ENCODE peak calls at places on chromosomes 7 and 10, in six cellular contexts. O is body of pancreas, L is Peyer's patch, C is lower lobe of right lung, Q is IMR-90, V is GM23338. I is an unnamed sample. For H3K36me3, the result is how much of the 10 kb centered on the place peaks cover.

GRCh38 chr10:43122096-43122495 is 16.1 kb upstream of the CSGALNACT2 start:
- DNase-seq in O (peak), L (peak), C (no peak), Q (no peak), V (no peak), I (no peak)

GRCh38 chr10:127402596-127403409 is 146.3 kb upstream of the NPS start:
- DNase-seq in O (no peak), L (no peak), C (no peak), Q (peak), V (no peak), I (peak)

GRCh38 chr7:151087247-151088018 is 1.2 kb downstream of the AGAP3 start:
- DNase-seq in O (peak), L (peak), C (peak), Q (peak), V (no peak), I (peak)

GRCh38 chr7:143299840-143300239 is 11.7 kb downstream of the CASP2 start:
- DNase-seq in O (peak), L (peak), C (no peak), Q (no peak), V (peak), I (peak)

GRCh38 chr10:121284952-121285351 is 313.3 kb downstream of the FGFR2 start:
- DNase-seq in O (peak), L (no peak), C (no peak), Q (no peak), V (no peak), I (peak)

GRCh38 chr7:151725844-151726770 is 150.8 kb downstream of the PRKAG2 start:
- DNase-seq in O (no peak), L (no peak), C (no peak), Q (peak), V (no peak), I (no peak)

GRCh38 chr7:131604841-131605279 is 48.4 kb upstream of the PODXL start:
- DNase-seq in O (no peak), L (no peak), C (no peak), Q (peak), V (peak), I (no peak)

GRCh38 chr10:61763778-61764177 is 101.0 kb downstream of the CABCOCO1 start:
- DNase-seq in O (no peak), L (no peak), C (no peak), Q (no peak), V (no peak), I (peak)

GRCh38 chr10:96390460-96390864 is 31.7 kb upstream of the OPALIN start:
- DNase-seq in O (peak), L (no peak), C (no peak), Q (no peak), V (no peak), I (peak)

GRCh38 chr10:4270116-4270515 is 485.1 kb upstream of the KLF6 start:
- DNase-seq in O (no peak), L (no peak), C (no peak), Q (peak), V (no peak), I (no peak)

GRCh38 chr10:77884181-77884580 is 42.4 kb downstream of the DLG5 start:
- DNase-seq in O (no peak), L (no peak), C (no peak), Q (no peak), V (no peak), I (no peak)

GRCh38 chr7:149846021-149846420 is 7.8 kb downstream of the ZNF862 start:
- DNase-seq in O (no peak), L (no peak), C (no peak), Q (no peak), V (no peak), I (no peak)

GRCh38 chr7:131235489-131236317 is 92.0 kb upstream of the MKLN1 start:
- DNase-seq in O (no peak), L (peak), C (no peak), Q (peak), V (no peak), I (peak)

GRCh38 chr7:140601566-140602174 is 38.9 kb downstream of the DENND2A start:
- DNase-seq in O (no peak), L (no peak), C (no peak), Q (no peak), V (no peak), I (no peak)

GRCh38 chr10:42623929-42624328 is 14.4 kb downstream of the ZNF33B start:
- DNase-seq in O (no peak), L (no peak), C (no peak), Q (no peak), V (no peak), I (no peak)

GRCh38 chr10:73743327-73743904 is 756 bp upstream of the SEC24C start:
- DNase-seq in O (no peak), L (no peak), C (no peak), Q (no peak), V (no peak), I (no peak)

GRCh38 chr10:6173203-6173602 is 29.5 kb upstream of the PFKFB3 start:
- DNase-seq in O (peak), L (peak), C (no peak), Q (no peak), V (peak), I (no peak)

GRCh38 chr10:72720814-72721665 is 29.1 kb downstream of the MCU start:
- DNase-seq in O (no peak), L (no peak), C (no peak), Q (peak), V (no peak), I (no peak)

GRCh38 chr7:50363327-50364060 is 59.0 kb downstream of the IKZF1 start:
- DNase-seq in O (no peak), L (no peak), C (no peak), Q (no peak), V (no peak), I (no peak)

GRCh38 chr7:139648941-139649425 is 125.5 kb downstream of the CLEC2L start:
- DNase-seq in O (no peak), L (peak), C (peak), Q (no peak), V (no peak), I (no peak)

GRCh38 chr7:144468990-144469732 is 65.7 kb upstream of the NOBOX start:
- DNase-seq in O (no peak), L (no peak), C (no peak), Q (no peak), V (no peak), I (no peak)

GRCh38 chr7:121831320-121831719 is 41.6 kb upstream of the PTPRZ1 start:
- DNase-seq in O (no peak), L (no peak), C (no peak), Q (no peak), V (no peak), I (no peak)

GRCh38 chr7:21113609-21114416 is 314.1 kb upstream of the SP4 start:
- DNase-seq in O (no peak), L (no peak), C (no peak), Q (no peak), V (no peak), I (no peak)

GRCh38 chr7:70693300-70693689 is 438.6 kb upstream of the GALNT17 start:
- DNase-seq in O (no peak), L (no peak), C (no peak), Q (no peak), V (no peak), I (no peak)

GRCh38 chr7:108247646-108248045 is 117.5 kb upstream of the LAMB4 start:
- DNase-seq in O (no peak), L (no peak), C (no peak), Q (no peak), V (no peak), I (no peak)

GRCh38 chr10:86314616-86315520 is 51.7 kb downstream of the GRID1 start:
- DNase-seq in O (no peak), L (no peak), C (no peak), Q (no peak), V (no peak), I (no peak)

GRCh38 chr10:7819126-7819470 is 793 bp downstream of the TAF3 start:
- DNase-seq in O (peak), L (peak), C (peak), Q (peak), V (peak), I (peak)

GRCh38 chr10:79326361-79327089 is 20.7 kb upstream of the PPIF start:
- DNase-seq in O (no peak), L (no peak), C (no peak), Q (no peak), V (no peak), I (no peak)

GRCh38 chr7:3463696-3464095 is 162.6 kb downstream of the SDK1 start:
- DNase-seq in O (no peak), L (no peak), C (no peak), Q (no peak), V (no peak), I (no peak)

GRCh38 chr7:77338883-77339629 is 77.1 kb downstream of the GSAP start:
- DNase-seq in O (no peak), L (no peak), C (peak), Q (peak), V (no peak), I (no peak)

GRCh38 chr7:93558705-93559614 is 15.6 kb downstream of the CALCR start:
- DNase-seq in O (no peak), L (no peak), C (no peak), Q (no peak), V (peak), I (peak)

GRCh38 chr10:85048644-85049043 is 720.3 kb downstream of the CCSER2 start:
- DNase-seq in O (no peak), L (no peak), C (no peak), Q (no peak), V (no peak), I (no peak)

GRCh38 chr10:85047170-85047834 is 718.9 kb downstream of the CCSER2 start:
- DNase-seq in O (no peak), L (no peak), C (no peak), Q (no peak), V (no peak), I (no peak)

GRCh38 chr10:85047979-85048378 is 719.6 kb downstream of the CCSER2 start:
- DNase-seq in O (no peak), L (no peak), C (no peak), Q (no peak), V (no peak), I (no peak)

GRCh38 chr10:85043207-85043606 is 714.8 kb downstream of the CCSER2 start:
- DNase-seq in O (no peak), L (no peak), C (no peak), Q (no peak), V (no peak), I (no peak)

DNA sequence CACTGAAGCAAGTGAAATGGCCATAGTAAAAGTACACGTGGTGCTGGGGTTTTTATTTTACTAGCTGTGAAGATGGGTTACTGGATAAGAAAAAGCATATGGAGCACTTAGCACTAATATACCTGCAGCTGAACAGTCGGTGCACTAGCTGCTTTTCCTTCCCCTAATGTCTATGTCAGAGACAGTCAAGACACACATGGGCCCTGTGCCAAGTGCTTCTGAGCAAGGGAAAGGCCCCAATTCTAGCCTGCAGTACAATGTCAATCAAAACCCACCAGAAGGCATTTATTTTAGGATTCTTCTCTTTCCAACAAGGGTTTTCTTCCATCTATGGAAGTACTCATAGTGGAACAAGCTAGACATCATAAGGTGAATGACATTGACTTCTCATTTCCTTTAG is 716.7 kb downstream of the CCSER2 start:
- DNase-seq in O (no peak), L (no peak), C (no peak), Q (no peak), V (no peak), I (no peak)
- H3K27ac ChIP-seq in O (no peak), L (no peak), C (no peak), Q (no peak), V (no peak), I (no peak)

DNA sequence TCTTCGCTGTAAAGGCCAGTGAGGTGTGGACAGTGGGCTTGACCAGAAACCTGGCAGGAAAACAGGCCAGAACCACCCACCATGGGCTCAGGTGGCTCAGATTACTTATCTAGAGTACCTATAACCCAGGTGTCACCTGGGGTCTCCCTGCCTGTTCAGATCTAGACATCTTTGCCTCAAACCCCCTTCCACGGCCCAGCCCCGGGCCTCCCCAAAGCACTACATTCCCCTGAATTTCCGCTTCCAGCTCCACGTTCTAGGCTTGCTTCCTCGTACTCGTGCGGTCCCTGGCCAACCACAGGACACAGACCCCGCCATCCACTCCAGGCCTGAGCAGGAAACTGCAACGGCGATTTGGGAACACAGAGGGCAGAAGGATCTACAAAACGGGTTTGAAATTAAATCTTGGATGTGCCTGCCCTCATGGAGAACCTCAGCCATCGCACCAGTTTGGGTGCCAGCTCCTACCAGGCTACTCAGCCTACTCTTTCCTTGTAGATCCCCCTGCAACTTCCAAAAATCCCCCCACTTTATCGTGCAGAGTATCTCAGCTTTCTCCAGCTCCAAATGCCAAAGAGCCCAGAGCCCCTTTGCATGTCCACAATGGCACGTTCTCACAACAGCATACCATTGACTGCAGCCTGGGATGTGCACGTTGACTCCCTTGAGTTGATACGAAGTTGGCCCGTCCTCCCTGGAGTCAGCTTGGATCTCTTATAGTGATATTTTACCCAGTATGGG is 62.7 kb upstream of the CACUL1 start:
- DNase-seq in O (no peak), L (no peak), C (no peak), Q (no peak), V (no peak), I (no peak)
- H3K36me3 ChIP-seq in O (under half), L (under half), C (under half), Q (under half), V (under half), I (under half)

DNA sequence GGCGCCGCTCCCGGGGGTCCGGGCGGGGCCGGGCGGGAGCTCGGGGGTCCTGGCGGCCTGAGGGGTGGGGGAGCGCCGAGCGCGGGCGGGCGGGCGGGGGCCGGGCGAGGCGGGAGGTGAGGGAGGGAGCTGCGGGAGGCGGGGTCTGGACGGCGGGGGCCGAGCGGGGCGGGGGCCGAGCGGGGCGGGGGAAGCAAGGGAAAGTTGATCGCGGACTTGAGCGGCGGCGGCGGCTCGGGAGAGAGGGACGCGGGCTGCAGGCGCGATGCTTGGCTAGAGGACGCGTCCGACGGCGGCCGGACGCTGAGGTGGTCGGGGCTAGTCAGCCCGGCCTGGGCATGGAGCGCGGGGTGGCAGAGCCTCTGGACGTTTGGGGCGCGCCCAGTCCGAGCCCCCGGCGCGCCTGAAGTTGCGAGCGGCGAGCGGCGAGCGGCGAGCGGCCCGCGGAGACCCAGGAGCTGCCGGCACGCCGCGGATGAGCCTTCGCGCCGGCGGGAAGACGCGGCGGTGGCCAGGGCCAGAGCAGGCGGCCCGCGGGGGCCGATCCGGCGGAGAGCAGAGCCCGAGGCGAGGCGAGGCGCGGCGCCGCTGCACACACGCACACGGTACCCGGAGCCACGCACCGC is at the start of gene CDH23:
- DNase-seq in O (no peak), L (peak), C (no peak), Q (no peak), V (peak), I (no peak)
- H3K4me3 ChIP-seq in O (no peak), L (peak), C (peak), Q (no peak), V (peak), I (peak)

DNA sequence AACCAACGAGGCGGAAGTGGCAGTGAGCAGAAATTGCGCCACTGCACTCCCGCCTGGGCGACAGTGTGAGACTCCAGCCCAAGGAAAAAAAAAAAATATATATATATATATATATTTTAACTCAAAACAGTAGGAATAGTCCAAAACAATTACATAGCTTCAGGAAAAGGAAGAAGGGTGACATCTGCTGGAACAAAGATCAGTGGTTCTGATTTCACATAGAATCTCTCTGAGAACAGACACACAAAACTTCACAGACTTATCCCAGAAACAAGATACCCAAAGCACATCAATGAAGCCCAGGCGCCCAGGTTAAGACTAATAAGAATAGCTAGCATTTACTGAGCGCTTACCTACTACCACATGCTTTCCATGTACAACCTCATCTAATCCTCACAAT is 45.0 kb downstream of the DNMBP start:
- DNase-seq in O (no peak), L (no peak), C (no peak), Q (peak), V (no peak), I (peak)
- H3K27ac ChIP-seq in O (no peak), L (no peak), C (no peak), Q (no peak), V (no peak), I (no peak)

I was measured in small intestine.